ENCODE peak calls at places on chromosomes 3 and 15, in six cellular contexts. One of them, this sample, is unnamed. For H3K36me3, the result is how much of the 10 kb centered on the place peaks cover.

GRCh38 chr3:151909720-151910405 is 36.4 kb downstream of the SUCNR1 start:
- DNase-seq in adrenal gland: no peak
- DNase-seq in mammary epithelial cell: no peak
- DNase-seq in tibial artery: no peak
- DNase-seq in GM23248: peak
- DNase-seq in fibroblast of lung: no peak
- DNase-seq in this sample: no peak

GRCh38 chr15:78035319-78035718 is 42.2 kb downstream of the TBC1D2B start:
- DNase-seq in tibial artery: no peak
- DNase-seq in mammary epithelial cell: no peak
- DNase-seq in GM23248: no peak
- DNase-seq in adrenal gland: no peak
- DNase-seq in fibroblast of lung: no peak
- DNase-seq in this sample: no peak

GRCh38 chr3:150775001-150775599 is 12.1 kb upstream of the SIAH2 start:
- DNase-seq in fibroblast of lung: peak
- DNase-seq in tibial artery: no peak
- DNase-seq in GM23248: peak
- DNase-seq in adrenal gland: no peak
- DNase-seq in mammary epithelial cell: no peak
- DNase-seq in this sample: no peak

GRCh38 chr3:71104090-71104489 is 479.4 kb downstream of the FOXP1 start:
- DNase-seq in adrenal gland: no peak
- DNase-seq in tibial artery: no peak
- DNase-seq in mammary epithelial cell: no peak
- DNase-seq in GM23248: peak
- DNase-seq in fibroblast of lung: peak
- DNase-seq in this sample: no peak

GRCh38 chr3:195746346-195746745 is 25.6 kb downstream of the MUC20 start:
- DNase-seq in mammary epithelial cell: no peak
- DNase-seq in adrenal gland: no peak
- DNase-seq in fibroblast of lung: no peak
- DNase-seq in tibial artery: no peak
- DNase-seq in GM23248: no peak
- DNase-seq in this sample: no peak

GRCh38 chr3:65245133-65246076 is 557.6 kb upstream of the ADAMTS9 start:
- DNase-seq in tibial artery: no peak
- DNase-seq in fibroblast of lung: peak
- DNase-seq in adrenal gland: no peak
- DNase-seq in GM23248: peak
- DNase-seq in mammary epithelial cell: peak
- DNase-seq in this sample: no peak

GRCh38 chr3:172129868-172130751 is 90.7 kb downstream of the FNDC3B start:
- DNase-seq in adrenal gland: peak
- DNase-seq in GM23248: peak
- DNase-seq in fibroblast of lung: peak
- DNase-seq in mammary epithelial cell: peak
- DNase-seq in tibial artery: peak
- DNase-seq in this sample: peak

GRCh38 chr3:13465236-13465958 is 14.7 kb upstream of the HDAC11 start:
- DNase-seq in mammary epithelial cell: no peak
- DNase-seq in tibial artery: no peak
- DNase-seq in adrenal gland: no peak
- DNase-seq in GM23248: no peak
- DNase-seq in fibroblast of lung: no peak
- DNase-seq in this sample: no peak

GRCh38 chr15:29952245-29952644 is 130.0 kb upstream of the TJP1 start:
- DNase-seq in tibial artery: no peak
- DNase-seq in adrenal gland: no peak
- DNase-seq in mammary epithelial cell: no peak
- DNase-seq in fibroblast of lung: no peak
- DNase-seq in GM23248: no peak
- DNase-seq in this sample: no peak

GRCh38 chr15:89917442-89918085 is 4.8 kb upstream of the ARPIN start:
- DNase-seq in fibroblast of lung: no peak
- DNase-seq in GM23248: no peak
- DNase-seq in adrenal gland: no peak
- DNase-seq in mammary epithelial cell: peak
- DNase-seq in tibial artery: no peak
- DNase-seq in this sample: no peak

GRCh38 chr3:13770390-13771169 is 109.3 kb downstream of the WNT7A start:
- DNase-seq in GM23248: no peak
- DNase-seq in fibroblast of lung: no peak
- DNase-seq in adrenal gland: no peak
- DNase-seq in tibial artery: no peak
- DNase-seq in mammary epithelial cell: no peak
- DNase-seq in this sample: no peak

GRCh38 chr3:108833616-108834015 is 11.0 kb downstream of the TRAT1 start:
- DNase-seq in GM23248: no peak
- DNase-seq in fibroblast of lung: no peak
- DNase-seq in adrenal gland: no peak
- DNase-seq in mammary epithelial cell: no peak
- DNase-seq in tibial artery: no peak
- DNase-seq in this sample: no peak

GRCh38 chr15:49379996-49380395 is 43.0 kb upstream of the FGF7 start:
- DNase-seq in GM23248: no peak
- DNase-seq in tibial artery: no peak
- DNase-seq in fibroblast of lung: no peak
- DNase-seq in adrenal gland: no peak
- DNase-seq in mammary epithelial cell: no peak
- DNase-seq in this sample: no peak

GRCh38 chr3:158794936-158795518 is 6.8 kb upstream of the MFSD1 start:
- DNase-seq in adrenal gland: no peak
- DNase-seq in tibial artery: no peak
- DNase-seq in mammary epithelial cell: peak
- DNase-seq in GM23248: peak
- DNase-seq in fibroblast of lung: peak
- DNase-seq in this sample: no peak

GRCh38 chr3:55285156-55285555 is 201.9 kb downstream of the WNT5A start:
- DNase-seq in adrenal gland: no peak
- DNase-seq in tibial artery: no peak
- DNase-seq in fibroblast of lung: peak
- DNase-seq in GM23248: peak
- DNase-seq in mammary epithelial cell: no peak
- DNase-seq in this sample: no peak

GRCh38 chr3:38121832-38122461 is 15.0 kb downstream of the ACAA1 start:
- DNase-seq in GM23248: no peak
- DNase-seq in mammary epithelial cell: no peak
- DNase-seq in fibroblast of lung: no peak
- DNase-seq in tibial artery: peak
- DNase-seq in adrenal gland: peak
- DNase-seq in this sample: no peak

GRCh38 chr3:185555101-185555501 is 2.7 kb upstream of the LIPH start:
- DNase-seq in adrenal gland: no peak
- DNase-seq in mammary epithelial cell: no peak
- DNase-seq in GM23248: peak
- DNase-seq in fibroblast of lung: no peak
- DNase-seq in tibial artery: no peak
- DNase-seq in this sample: no peak

GRCh38 chr3:16516695-16517481 is 3.4 kb upstream of the RFTN1 start:
- DNase-seq in fibroblast of lung: peak
- DNase-seq in adrenal gland: no peak
- DNase-seq in tibial artery: no peak
- DNase-seq in mammary epithelial cell: peak
- DNase-seq in GM23248: peak
- DNase-seq in this sample: no peak

GRCh38 chr3:160016972-160017371 is 28.3 kb downstream of the IL12A start:
- DNase-seq in tibial artery: no peak
- DNase-seq in fibroblast of lung: peak
- DNase-seq in GM23248: no peak
- DNase-seq in mammary epithelial cell: no peak
- DNase-seq in adrenal gland: no peak
- DNase-seq in this sample: no peak

GRCh38 chr3:53464424-53464823 is 30.0 kb upstream of the CACNA1D start:
- DNase-seq in fibroblast of lung: no peak
- DNase-seq in adrenal gland: peak
- DNase-seq in mammary epithelial cell: peak
- DNase-seq in tibial artery: no peak
- DNase-seq in GM23248: no peak
- DNase-seq in this sample: no peak

GRCh38 chr3:15294914-15295313 is 37.5 kb downstream of the SH3BP5 start:
- DNase-seq in fibroblast of lung: no peak
- DNase-seq in mammary epithelial cell: no peak
- DNase-seq in adrenal gland: no peak
- DNase-seq in tibial artery: peak
- DNase-seq in GM23248: peak
- DNase-seq in this sample: no peak

GRCh38 chr3:69822501-69822900 is 83.2 kb downstream of the MITF start:
- DNase-seq in fibroblast of lung: no peak
- DNase-seq in adrenal gland: no peak
- DNase-seq in mammary epithelial cell: no peak
- DNase-seq in tibial artery: no peak
- DNase-seq in GM23248: peak
- DNase-seq in this sample: no peak

GRCh38 chr15:96332854-96333193 is 2.3 kb downstream of the NR2F2 start:
- DNase-seq in mammary epithelial cell: no peak
- DNase-seq in fibroblast of lung: peak
- DNase-seq in GM23248: peak
- DNase-seq in tibial artery: no peak
- DNase-seq in adrenal gland: no peak
- DNase-seq in this sample: no peak

DNA sequence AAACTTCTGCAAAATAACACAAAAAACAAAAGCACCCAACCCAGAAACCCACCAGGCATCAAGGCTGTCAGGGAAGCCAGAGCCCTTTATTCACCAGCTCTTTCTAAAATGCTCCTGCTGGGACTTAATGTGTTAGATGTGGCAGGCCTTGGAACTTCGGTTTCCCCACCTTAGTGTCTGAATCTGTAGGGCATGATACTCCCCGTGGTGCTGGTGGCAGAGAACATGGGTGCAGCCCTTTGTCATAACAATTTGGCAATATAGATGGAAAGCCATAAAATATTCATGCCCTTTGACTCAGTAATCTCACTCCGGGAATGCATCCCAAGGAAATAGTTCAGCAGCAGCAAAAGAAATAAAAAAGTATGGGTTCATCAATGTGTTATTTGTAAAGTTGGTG is 56.9 kb upstream of the LCTL start:
- DNase-seq in fibroblast of lung: peak
- DNase-seq in tibial artery: no peak
- DNase-seq in mammary epithelial cell: no peak
- DNase-seq in GM23248: peak
- DNase-seq in adrenal gland: no peak
- DNase-seq in this sample: no peak
- H3K4me3 ChIP-seq in fibroblast of lung: no peak
- H3K4me3 ChIP-seq in tibial artery: peak
- H3K4me3 ChIP-seq in mammary epithelial cell: no peak
- H3K4me3 ChIP-seq in GM23248: no peak
- H3K4me3 ChIP-seq in adrenal gland: no peak
- H3K4me3 ChIP-seq in this sample: no peak

DNA sequence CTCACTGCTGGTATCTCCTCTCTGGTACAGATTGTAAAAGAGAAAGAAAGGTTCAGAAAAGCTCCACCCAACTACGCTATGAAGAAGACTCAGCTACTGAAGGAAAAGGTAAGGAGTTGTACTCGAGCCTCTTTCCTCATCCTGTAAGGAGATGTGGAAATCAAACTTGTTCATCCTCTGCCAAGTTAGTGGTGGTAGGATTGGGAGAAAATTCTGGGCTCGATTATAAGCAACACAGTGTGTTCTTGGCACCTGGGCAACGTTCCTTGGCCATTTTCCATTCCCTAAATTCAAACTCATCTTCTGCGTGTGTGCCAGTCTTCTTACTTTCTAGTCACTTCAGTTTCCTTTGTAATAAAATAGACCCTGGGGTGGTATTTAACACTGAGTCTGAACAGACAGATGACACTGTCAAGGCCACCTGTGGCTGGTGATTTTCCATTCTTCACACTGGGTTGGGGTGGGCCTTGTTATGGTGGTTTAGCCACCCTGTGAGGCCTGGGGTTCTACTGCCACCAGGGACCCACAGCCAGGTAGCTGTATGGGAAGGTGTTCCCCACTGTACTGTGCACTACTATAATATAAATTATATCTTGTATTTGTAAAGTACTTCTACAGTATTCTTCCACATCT is 17.1 kb upstream of the ITPKA start:
- DNase-seq in fibroblast of lung: peak
- DNase-seq in adrenal gland: no peak
- DNase-seq in tibial artery: no peak
- DNase-seq in mammary epithelial cell: no peak
- DNase-seq in GM23248: no peak
- DNase-seq in this sample: no peak
- H3K36me3 ChIP-seq in fibroblast of lung: under half
- H3K36me3 ChIP-seq in adrenal gland: half or more
- H3K36me3 ChIP-seq in tibial artery: half or more
- H3K36me3 ChIP-seq in mammary epithelial cell: under half
- H3K36me3 ChIP-seq in GM23248: half or more
- H3K36me3 ChIP-seq in this sample: under half

DNA sequence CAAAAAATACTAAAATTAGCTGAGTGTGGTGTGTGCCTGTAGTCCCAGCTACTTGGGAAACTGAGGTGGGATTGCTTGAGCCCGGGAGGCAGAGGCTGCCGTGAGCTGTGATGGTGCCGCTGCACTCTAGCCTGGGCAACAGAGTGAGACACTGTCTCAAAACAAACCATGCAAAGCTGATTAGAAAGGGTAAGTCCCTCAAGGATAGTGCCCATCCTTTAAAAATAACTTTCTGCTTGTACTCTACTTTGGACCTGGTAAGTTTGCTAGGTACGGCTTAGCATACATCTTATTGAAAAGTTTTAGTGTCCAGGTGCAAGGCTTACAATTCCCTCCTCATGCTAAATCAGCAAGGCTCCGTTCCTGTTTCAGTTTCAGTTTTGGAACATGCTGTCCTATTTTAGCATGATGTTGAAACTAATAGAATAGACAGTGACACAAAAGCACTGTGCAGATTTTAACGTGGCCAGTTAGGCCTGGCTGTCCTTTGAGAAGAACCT is 21.4 kb downstream of the FEM1B start:
- DNase-seq in tibial artery: no peak
- DNase-seq in GM23248: peak
- DNase-seq in adrenal gland: no peak
- DNase-seq in mammary epithelial cell: no peak
- DNase-seq in fibroblast of lung: peak
- DNase-seq in this sample: no peak
- H3K4me3 ChIP-seq in tibial artery: peak
- H3K4me3 ChIP-seq in GM23248: peak
- H3K4me3 ChIP-seq in adrenal gland: peak
- H3K4me3 ChIP-seq in mammary epithelial cell: no peak
- H3K4me3 ChIP-seq in fibroblast of lung: no peak
- H3K4me3 ChIP-seq in this sample: no peak

GRCh38 chr3:119220970-119221667 is 19.6 kb downstream of the B4GALT4 start:
- DNase-seq in tibial artery: no peak
- DNase-seq in adrenal gland: no peak
- DNase-seq in GM23248: no peak
- DNase-seq in mammary epithelial cell: no peak
- DNase-seq in fibroblast of lung: no peak
- DNase-seq in this sample: no peak

GRCh38 chr3:119220198-119220597 is 20.5 kb downstream of the B4GALT4 start:
- DNase-seq in adrenal gland: no peak
- DNase-seq in fibroblast of lung: no peak
- DNase-seq in tibial artery: no peak
- DNase-seq in mammary epithelial cell: no peak
- DNase-seq in GM23248: no peak
- DNase-seq in this sample: no peak

GRCh38 chr3:119221779-119222320 is 18.8 kb downstream of the B4GALT4 start:
- DNase-seq in GM23248: peak
- DNase-seq in adrenal gland: no peak
- DNase-seq in tibial artery: no peak
- DNase-seq in mammary epithelial cell: no peak
- DNase-seq in fibroblast of lung: no peak
- DNase-seq in this sample: no peak

GRCh38 chr3:119223511-119223910 is 17.2 kb downstream of the B4GALT4 start:
- DNase-seq in GM23248: no peak
- DNase-seq in fibroblast of lung: no peak
- DNase-seq in tibial artery: no peak
- DNase-seq in adrenal gland: no peak
- DNase-seq in mammary epithelial cell: no peak
- DNase-seq in this sample: no peak

GRCh38 chr3:119222400-119222799 is 18.3 kb downstream of the B4GALT4 start:
- DNase-seq in fibroblast of lung: no peak
- DNase-seq in mammary epithelial cell: no peak
- DNase-seq in GM23248: no peak
- DNase-seq in tibial artery: no peak
- DNase-seq in adrenal gland: no peak
- DNase-seq in this sample: no peak
- H3K36me3 ChIP-seq in fibroblast of lung: under half
- H3K36me3 ChIP-seq in mammary epithelial cell: under half
- H3K36me3 ChIP-seq in GM23248: under half
- H3K36me3 ChIP-seq in tibial artery: half or more
- H3K36me3 ChIP-seq in adrenal gland: under half
- H3K36me3 ChIP-seq in this sample: under half

This sample was measured in pancreas.